ENCODE peak calls at places on chromosomes 12 and 14, in five cellular contexts. D, T, O, L and S are unnamed samples.

GRCh38 chr14:40870252-40870651 is 736.4 kb upstream of the LRFN5 start:
- DNase-seq in L (no peak), D (no peak), O (no peak), T (no peak), S (no peak)

GRCh38 chr12:6335451-6336078 is 6.3 kb downstream of the TNFRSF1A start:
- DNase-seq in D (peak; percentile 80), O (peak; percentile 89), L (peak; percentile 87), T (peak; percentile 58), S (peak; percentile 57)

GRCh38 chr12:124380793-124381453 is 86.0 kb downstream of the RFLNA start:
- DNase-seq in L (no peak), O (no peak), T (no peak), D (no peak), S (no peak)

GRCh38 chr12:64452559-64453329 is 824 bp downstream of the TBK1 start:
- DNase-seq in L (no peak), D (no peak), T (peak; percentile 51), O (no peak), S (peak; percentile 35)

GRCh38 chr12:55729592-55730446 is 1.0 kb upstream of the CD63 start:
- DNase-seq in L (peak; percentile 92), O (peak; percentile 95), D (no peak), T (no peak), S (peak; percentile 77)

GRCh38 chr12:6180300-6181051 is 19.7 kb upstream of the CD9 start:
- DNase-seq in D (no peak), T (peak; percentile 84), L (peak; percentile 60), O (no peak), S (no peak)

GRCh38 chr14:74552623-74553022 is 59.1 kb downstream of the ISCA2 start:
- DNase-seq in T (peak; percentile 52), O (no peak), D (no peak), L (peak; percentile 62), S (peak; percentile 40)

GRCh38 chr12:63822352-63822751 is 22.1 kb upstream of the SRGAP1 start:
- DNase-seq in T (no peak), L (no peak), D (no peak), O (no peak), S (no peak)

GRCh38 chr12:125071456-125071855 is 6.2 kb downstream of the AACS start:
- DNase-seq in L (no peak), O (no peak), D (no peak), T (no peak), S (no peak)

GRCh38 chr12:90978117-90978770 is 23.3 kb upstream of the CCER1 start:
- DNase-seq in T (no peak), D (no peak), O (no peak), L (no peak), S (no peak)

GRCh38 chr14:29865299-29865698 is 62.3 kb downstream of the PRKD1 start:
- DNase-seq in T (no peak), D (no peak), L (no peak), O (no peak), S (no peak)

GRCh38 chr12:52415870-52416750 is 10.0 kb upstream of the KRT82 start:
- DNase-seq in D (no peak), T (no peak), L (no peak), O (no peak), S (no peak)

GRCh38 chr12:104049278-104050257 is at the start of gene GLT8D2:
- DNase-seq in L (peak; percentile 42), T (no peak), O (no peak), D (no peak), S (no peak)

GRCh38 chr14:66311935-66312334 is 174.2 kb upstream of the CCDC196 start:
- DNase-seq in L (no peak), T (no peak), O (no peak), D (no peak), S (no peak)

GRCh38 chr12:108633534-108634224 is at the start of gene SELPLG:
- DNase-seq in O (peak; percentile 65), L (peak; percentile 75), T (no peak), D (peak; percentile 72), S (no peak)

GRCh38 chr14:90739318-90740077 is 76.7 kb downstream of the TTC7B start:
- DNase-seq in T (no peak), O (no peak), L (no peak), D (no peak), S (no peak)

GRCh38 chr12:40620564-40621019 is 71.6 kb upstream of the CNTN1 start:
- DNase-seq in T (no peak), D (no peak), L (no peak), O (no peak), S (no peak)

GRCh38 chr12:110687770-110688169 is 1.1 kb downstream of the HVCN1 start:
- DNase-seq in L (no peak), T (no peak), D (no peak), O (no peak), S (no peak)

GRCh38 chr12:109625131-109625559 is 51.6 kb downstream of the MVK start:
- DNase-seq in L (no peak), T (no peak), O (peak; percentile 90), D (no peak), S (no peak)

GRCh38 chr12:60335765-60336164 is 739.9 kb downstream of the SLC16A7 start:
- DNase-seq in L (no peak), D (no peak), T (no peak), O (no peak), S (peak; percentile 2)

GRCh38 chr14:76715102-76715926 is 46.0 kb upstream of the VASH1 start:
- DNase-seq in T (peak; percentile 36), L (no peak), D (no peak), O (no peak), S (no peak)

GRCh38 chr14:30657606-30658163 is 35.6 kb downstream of the SCFD1 start:
- DNase-seq in O (no peak), L (no peak), T (no peak), D (no peak), S (no peak)